ENCODE peak calls at places on chromosomes 1 and 21, in six cellular contexts. I, O, F, G, T and W are unnamed samples.
A peak's percentile ranks its signal among the peaks of the same experiment; 100 is the strongest.

GRCh38 chr1:100883963-100884362 is 10.7 kb downstream of the EXTL2 start:
- DNase-seq in I (no peak), T (peak; percentile 76), O (peak; percentile 62), G (no peak), F (peak; percentile 12), W (no peak)

GRCh38 chr21:44072111-44072510 is 35.1 kb upstream of the PWP2 start:
- DNase-seq in O (no peak), I (no peak), T (no peak), F (no peak), G (no peak), W (no peak)

GRCh38 chr1:17539526-17540254 is at the start of gene ARHGEF10L:
- DNase-seq in O (no peak), G (no peak), F (no peak), I (no peak), T (no peak), W (peak; percentile 29)

GRCh38 chr1:165894591-165894990 is 67.2 kb downstream of the UCK2 start:
- DNase-seq in G (no peak), F (no peak), T (no peak), O (peak; percentile 31), I (no peak), W (no peak)

GRCh38 chr21:42191978-42192595 is 26.9 kb upstream of the ABCG1 start:
- DNase-seq in T (no peak), G (no peak), I (no peak), O (peak; percentile 19), F (no peak), W (no peak)

GRCh38 chr1:7536891-7537591 is 234.1 kb upstream of the VAMP3 start:
- DNase-seq in I (no peak), T (no peak), G (no peak), F (no peak), O (no peak), W (peak; percentile 11)

GRCh38 chr1:231383159-231383855 is 38.8 kb downstream of the EGLN1 start:
- DNase-seq in T (no peak), F (peak; percentile 30), O (no peak), I (no peak), G (no peak), W (no peak)

GRCh38 chr1:10753279-10753678 is 43.2 kb downstream of the CASZ1 start:
- DNase-seq in I (no peak), T (no peak), G (no peak), O (no peak), F (peak; percentile 28), W (no peak)

GRCh38 chr1:92960395-92961130 is 699 bp downstream of the DIPK1A start:
- DNase-seq in T (peak; percentile 79), F (peak; percentile 82), G (peak; percentile 79), I (peak; percentile 52), O (peak; percentile 88), W (peak; percentile 33)

GRCh38 chr1:54284781-54285563 is 85.0 kb downstream of the MRPL37 start:
- DNase-seq in O (no peak), I (no peak), F (no peak), G (no peak), T (no peak), W (no peak)